ENCODE peak calls at places on chromosome 5, in nine cellular contexts. Q is HCT116, B is breast epithelium, T is HepG2, G is Peyer's patch, W is stomach, P is right lobe of liver, I is heart left ventricle, A is esophagus muscularis mucosa. C is an unnamed sample.

GRCh38 chr5:86137297-86137696 is 480.4 kb upstream of the COX7C start:
- DNase-seq in Q (no peak), B (no peak), T (no peak), G (no peak), W (no peak), P (no peak), I (no peak), A (no peak), C (no peak)

GRCh38 chr5:129447968-129448367 is 12.1 kb upstream of the ADAMTS19 start:
- DNase-seq in Q (no peak), B (no peak), T (no peak), G (no peak), W (no peak), P (no peak), I (no peak), A (no peak), C (no peak)

GRCh38 chr5:179242676-179243075 is 102.6 kb downstream of the ADAMTS2 start:
- DNase-seq in Q (no peak), B (no peak), T (no peak), G (peak; percentile 9), W (no peak), P (no peak), I (no peak), A (no peak), C (no peak)

GRCh38 chr5:174688441-174689354 is 35.7 kb upstream of the MSX2 start:
- DNase-seq in Q (no peak), B (no peak), T (no peak), G (no peak), W (no peak), P (no peak), I (no peak), A (no peak), C (no peak)

GRCh38 chr5:21145376-21145775 is 1157.4 kb upstream of the CDH18 start:
- DNase-seq in Q (no peak), B (no peak), T (no peak), G (no peak), W (no peak), P (no peak), I (no peak), A (no peak), C (no peak)

GRCh38 chr5:66989781-66990180 is 206.8 kb downstream of the CD180 start:
- DNase-seq in Q (no peak), B (no peak), T (no peak), G (no peak), W (no peak), P (no peak), I (no peak), A (no peak), C (no peak)

GRCh38 chr5:10372726-10373709 is 19.5 kb downstream of the MARCHF6 start:
- DNase-seq in Q (no peak), B (no peak), T (no peak), G (no peak), W (no peak), P (no peak), I (no peak), A (no peak), C (no peak)

GRCh38 chr5:32710335-32710858 is 724 bp upstream of the NPR3 start:
- DNase-seq in Q (no peak), B (no peak), T (no peak), G (no peak), W (no peak), P (peak; percentile 48), I (peak; percentile 67), A (no peak), C (no peak)

GRCh38 chr5:128111818-128112448 is 28.4 kb downstream of the SLC12A2 start:
- DNase-seq in Q (no peak), B (no peak), T (no peak), G (no peak), W (no peak), P (no peak), I (no peak), A (no peak), C (no peak)

GRCh38 chr5:147860641-147861025 is 17.9 kb upstream of the SCGB3A2 start:
- DNase-seq in Q (no peak), B (no peak), T (no peak), G (no peak), W (peak; percentile 49), P (no peak), I (no peak), A (no peak), C (no peak)

DNA sequence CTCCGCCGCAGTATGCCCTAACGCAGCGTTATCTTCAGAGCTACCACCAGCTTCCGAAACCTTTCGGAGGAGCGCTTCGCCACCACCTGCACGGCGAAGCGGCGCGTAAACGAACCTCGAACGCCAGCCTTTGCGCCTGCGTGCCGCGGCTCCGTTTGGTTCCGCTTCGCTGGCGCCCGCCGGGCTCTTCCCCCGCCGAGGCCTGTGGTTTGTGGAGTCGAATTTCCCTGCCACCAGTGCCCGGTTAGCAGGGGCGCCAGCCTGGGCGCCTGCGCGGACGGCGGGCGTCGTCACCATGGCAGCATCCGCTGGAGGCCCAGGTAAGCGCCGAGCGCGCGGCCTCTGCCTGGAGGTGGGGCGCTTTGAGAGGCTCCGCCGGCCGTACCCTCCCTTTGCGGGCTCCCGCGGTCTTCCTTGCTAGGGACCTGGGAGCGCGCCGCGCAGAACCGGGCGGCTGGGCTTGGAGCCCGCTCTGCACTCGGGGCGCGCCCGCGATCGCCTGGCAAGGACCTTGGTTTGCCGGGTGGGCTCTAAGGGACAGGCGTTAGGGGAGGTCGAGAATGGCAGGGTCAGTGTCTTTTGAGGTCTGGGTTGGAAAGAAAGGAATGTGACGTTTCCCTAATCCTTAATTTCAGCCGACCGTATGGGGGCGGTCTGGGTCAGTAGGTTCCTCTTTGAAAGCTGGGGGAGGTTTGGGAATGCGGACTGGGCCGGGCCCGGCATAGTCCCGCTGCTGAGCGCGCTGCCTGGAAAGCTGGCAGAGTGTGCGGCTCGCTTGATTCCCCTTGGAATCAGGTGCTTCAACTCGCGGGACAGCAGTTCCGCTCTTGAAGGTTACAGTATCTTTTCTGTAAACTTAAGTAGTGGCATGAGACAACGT is at the start of gene FAM151B:
- DNase-seq in Q (peak; percentile 93), B (peak; percentile 90), T (peak; percentile 92), G (peak; percentile 91), W (peak; percentile 95), P (peak; percentile 93), I (peak; percentile 88), A (peak; percentile 92), C (peak; percentile 88)
- TF ChIP-seq POLR2A in Q (peak; percentile 55), B (no peak), T (peak; percentile 71), G (peak; percentile 45), W (no peak), P (peak; percentile 69), I (peak; percentile 10), A (no peak), C (peak; percentile 22)

GRCh38 chr5:90131734-90132133 is 277.8 kb downstream of the CETN3 start:
- DNase-seq in Q (no peak), B (no peak), T (no peak), G (no peak), W (no peak), P (no peak), I (no peak), A (no peak), C (no peak)
- TF ChIP-seq POLR2A in Q (no peak), B (no peak), T (no peak), G (no peak), W (no peak), P (no peak), I (no peak), A (no peak), C (no peak)

GRCh38 chr5:134506054-134507039 is 19.1 kb upstream of the JADE2 start:
- DNase-seq in Q (peak; percentile 66), B (peak; percentile 76), T (peak; percentile 98), G (peak; percentile 96), W (peak; percentile 92), P (peak; percentile 91), I (peak; percentile 89), A (no peak), C (no peak)
- TF ChIP-seq POLR2A in Q (peak; percentile 29), B (no peak), T (no peak), G (peak; percentile 87), W (no peak), P (peak; percentile 94), I (no peak), A (no peak), C (no peak)

GRCh38 chr5:99926463-99926862 is 608.7 kb upstream of the FAM174A start:
- DNase-seq in Q (no peak), B (no peak), T (no peak), G (no peak), W (no peak), P (no peak), I (no peak), A (no peak), C (no peak)
- TF ChIP-seq POLR2A in Q (no peak), B (no peak), T (no peak), G (no peak), W (no peak), P (no peak), I (no peak), A (no peak), C (no peak)

GRCh38 chr5:81851481-81852178 is 100.7 kb upstream of the SSBP2 start:
- DNase-seq in Q (peak; percentile 84), B (peak; percentile 93), T (peak; percentile 58), G (peak; percentile 94), W (peak; percentile 96), P (peak; percentile 94), I (peak; percentile 98), A (peak; percentile 97), C (peak; percentile 97)
- TF ChIP-seq POLR2A in Q (peak; percentile 47), B (peak; percentile 30), T (no peak), G (peak; percentile 45), W (no peak), P (peak; percentile 44), I (no peak), A (no peak), C (peak; percentile 70)

C was measured in NB4.